ENCODE peak calls at places on chromosomes 6 and 20, in seven cellular contexts. K is uterus, T is GM12892, R is lower leg skin, Z is heart left ventricle, L is endothelial cell of umbilical vein, V is sigmoid colon. D is an unnamed sample.

GRCh38 chr6:33641144-33641543 is 20.0 kb downstream of the ITPR3 start:
- DNase-seq in K (no peak), T (no peak), R (no peak), Z (no peak), L (no peak), V (no peak), D (no peak)

GRCh38 chr6:50449128-50449527 is 264.2 kb upstream of the TFAP2D start:
- DNase-seq in K (no peak), T (no peak), R (no peak), Z (no peak), L (no peak), V (no peak), D (no peak)

GRCh38 chr6:50816115-50816675 is 2.5 kb upstream of the TFAP2B start:
- DNase-seq in K (peak), T (no peak), R (peak), Z (peak), L (peak), V (peak), D (peak)

GRCh38 chr6:147135211-147135672 is 69.0 kb upstream of the STXBP5 start:
- DNase-seq in K (no peak), T (no peak), R (no peak), Z (peak), L (no peak), V (no peak), D (no peak)

GRCh38 chr6:144352310-144352709 is 67.2 kb downstream of the UTRN start:
- DNase-seq in K (no peak), T (no peak), R (no peak), Z (no peak), L (no peak), V (no peak), D (no peak)

GRCh38 chr6:167225903-167226508 is 65.1 kb upstream of the UNC93A start:
- DNase-seq in K (no peak), T (no peak), R (peak), Z (no peak), L (peak), V (no peak), D (no peak)

GRCh38 chr6:6515691-6516607 is 72.6 kb upstream of the LY86 start:
- DNase-seq in K (no peak), T (no peak), R (no peak), Z (no peak), L (no peak), V (no peak), D (no peak)

GRCh38 chr6:132812756-132813172 is 1.6 kb upstream of the RPS12 start:
- DNase-seq in K (no peak), T (no peak), R (no peak), Z (no peak), L (no peak), V (no peak), D (no peak)

GRCh38 chr20:4813076-4813838 is 91.5 kb downstream of the PRND start:
- DNase-seq in K (peak), T (peak), R (no peak), Z (peak), L (peak), V (peak), D (no peak)

GRCh38 chr20:4815618-4816017 is 93.9 kb downstream of the PRND start:
- DNase-seq in K (no peak), T (no peak), R (no peak), Z (no peak), L (no peak), V (no peak), D (no peak)

GRCh38 chr20:4814696-4815252 is 93.1 kb downstream of the PRND start:
- DNase-seq in K (no peak), T (peak), R (no peak), Z (no peak), L (peak), V (no peak), D (no peak)

GRCh38 chr20:4812641-4813075 is 90.9 kb downstream of the PRND start:
- DNase-seq in K (no peak), T (no peak), R (no peak), Z (no peak), L (no peak), V (no peak), D (no peak)

GRCh38 chr20:4813839-4814695 is 92.4 kb downstream of the PRND start:
- DNase-seq in K (no peak), T (peak), R (no peak), Z (no peak), L (peak), V (no peak), D (no peak)
- TF ChIP-seq POLR2A in K (no peak), T (peak), R (no peak), Z (no peak), L (no peak), V (no peak), D (no peak)

GRCh38 chr6:28224131-28225055 is 682 bp upstream of the ZSCAN9 start:
- DNase-seq in K (no peak), T (no peak), R (no peak), Z (no peak), L (no peak), V (no peak), D (no peak)

GRCh38 chr6:28226460-28226859 is 1.4 kb downstream of the ZSCAN9 start:
- DNase-seq in K (no peak), T (no peak), R (no peak), Z (no peak), L (no peak), V (no peak), D (no peak)

GRCh38 chr6:28220164-28221133 is 4.6 kb upstream of the ZSCAN9 start:
- DNase-seq in K (no peak), T (no peak), R (no peak), Z (no peak), L (peak), V (no peak), D (peak)

GRCh38 chr6:28225056-28225834 is at the start of gene ZSCAN9:
- DNase-seq in K (peak), T (peak), R (peak), Z (peak), L (peak), V (peak), D (peak)
- TF ChIP-seq POLR2A in K (no peak), T (peak), R (no peak), Z (no peak), L (peak), V (no peak), D (peak)

GRCh38 chr6:100228437-100229424 is 234.7 kb upstream of the MCHR2 start:
- DNase-seq in K (peak), T (peak), R (peak), Z (peak), L (peak), V (peak), D (peak)
- TF ChIP-seq POLR2A in K (no peak), T (no peak), R (no peak), Z (no peak), L (peak), V (no peak), D (no peak)

GRCh38 chr6:999552-999951 is 306.6 kb upstream of the EXOC2 start:
- DNase-seq in K (no peak), T (no peak), R (no peak), Z (no peak), L (no peak), V (no peak), D (no peak)
- TF ChIP-seq POLR2A in K (no peak), T (no peak), R (no peak), Z (no peak), L (no peak), V (no peak), D (no peak)

DNA sequence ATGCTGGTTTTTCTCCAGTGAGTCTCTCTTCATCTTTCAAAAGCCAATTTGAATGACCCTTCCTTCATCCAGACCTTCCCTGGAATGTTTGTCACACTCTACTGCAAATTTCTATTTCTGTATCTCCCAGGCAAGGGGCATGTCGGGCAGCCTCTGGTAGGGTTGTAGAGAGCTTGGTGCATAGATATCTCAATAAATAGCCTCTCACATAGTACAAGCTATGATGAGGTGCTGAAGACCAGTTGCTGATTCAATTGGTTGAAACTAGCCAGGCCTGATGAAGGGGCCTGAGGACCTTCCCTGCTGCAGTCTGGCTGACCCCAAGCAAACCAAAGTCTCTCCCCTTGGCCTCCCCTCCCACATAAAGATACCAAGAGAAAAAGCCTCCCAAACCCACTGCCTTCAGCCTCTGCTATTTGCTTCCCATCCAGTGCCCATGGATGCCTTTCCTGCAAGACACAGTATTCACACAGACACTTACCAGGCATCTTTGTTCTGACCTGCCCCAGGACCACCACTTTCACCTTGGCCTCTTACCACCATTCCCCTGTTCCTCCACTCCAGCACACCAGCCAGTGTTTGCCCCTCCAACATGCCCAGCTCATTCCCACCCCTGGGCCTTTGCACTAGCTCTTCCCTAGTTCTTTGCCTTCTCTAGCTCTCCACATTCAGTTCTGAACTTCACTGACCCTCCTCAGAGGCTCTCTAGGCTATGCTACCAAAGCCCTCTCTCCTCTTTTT is 125.4 kb downstream of the CEBPB start:
- DNase-seq in K (no peak), T (no peak), R (peak), Z (no peak), L (no peak), V (peak), D (no peak)
- TF ChIP-seq POLR2A in K (no peak), T (no peak), R (no peak), Z (no peak), L (no peak), V (no peak), D (no peak)

DNA sequence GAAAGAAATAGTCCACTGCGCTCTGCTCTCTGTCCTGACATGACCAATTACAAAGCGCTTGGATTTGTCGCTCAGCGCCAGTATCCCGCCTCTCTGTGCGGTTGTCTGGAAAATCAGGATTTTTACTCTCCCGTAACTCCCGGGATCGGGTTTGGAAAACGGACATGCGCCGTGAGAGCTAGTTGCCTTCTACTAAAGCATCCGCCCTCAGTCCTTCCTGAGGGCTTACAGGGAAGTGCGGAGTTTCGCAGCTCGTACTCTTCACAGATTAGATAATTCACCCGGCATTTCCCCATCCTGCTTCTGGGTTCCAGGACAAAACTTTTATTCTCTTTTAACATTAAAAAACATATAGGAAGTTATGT is 427 bp upstream of the MKKS start:
- DNase-seq in K (peak), T (peak), R (peak), Z (peak), L (peak), V (peak), D (peak)
- TF ChIP-seq POLR2A in K (peak), T (peak), R (no peak), Z (peak), L (peak), V (peak), D (peak)

D was measured in erythroblast.